ENCODE peak calls at places on chromosomes 13 and 19, in five cellular contexts. Z is psoas muscle, X is dorsolateral prefrontal cortex, O is keratinocyte, H is GM23248. W is an unnamed sample.

GRCh38 chr13:112574476-112575294 is 13.3 kb downstream of the TUBGCP3 start:
- DNase-seq in Z (no peak), X (no peak), O (no peak), H (no peak), W (no peak)

GRCh38 chr13:22287343-22287922 is 616.6 kb downstream of the FGF9 start:
- DNase-seq in Z (no peak), X (no peak), O (no peak), H (no peak), W (no peak)

GRCh38 chr19:16419671-16420394 is 51.9 kb downstream of the EPS15L1 start:
- DNase-seq in Z (no peak), X (no peak), O (no peak), H (no peak), W (no peak)

GRCh38 chr19:16590876-16591802 is 18.9 kb upstream of the SLC35E1 start:
- DNase-seq in Z (no peak), X (no peak), O (no peak), H (no peak), W (no peak)

GRCh38 chr13:24251525-24251924 is 57.9 kb upstream of the C1QTNF9 start:
- DNase-seq in Z (no peak), X (no peak), O (no peak), H (no peak), W (no peak)

GRCh38 chr19:9342610-9343304 is 18.8 kb downstream of the ZNF559 start:
- DNase-seq in Z (no peak), X (no peak), O (no peak), H (peak; percentile 2), W (no peak)

GRCh38 chr19:5036733-5037681 is 68.1 kb downstream of the KDM4B start:
- DNase-seq in Z (peak; percentile 77), X (peak; percentile 75), O (no peak), H (peak; percentile 90), W (no peak)

GRCh38 chr13:113812140-113813036 is 51.5 kb downstream of the GAS6 start:
- DNase-seq in Z (no peak), X (no peak), O (no peak), H (no peak), W (no peak)

GRCh38 chr19:4910594-4911273 is 1.4 kb downstream of the UHRF1 start:
- DNase-seq in Z (no peak), X (no peak), O (no peak), H (peak; percentile 68), W (no peak)

GRCh38 chr13:49329831-49330545 is 82.3 kb downstream of the CDADC1 start:
- DNase-seq in Z (no peak), X (no peak), O (no peak), H (no peak), W (no peak)

GRCh38 chr13:97341135-97341534 is 92.8 kb upstream of the RAP2A start:
- DNase-seq in Z (no peak), X (no peak), O (no peak), H (no peak), W (no peak)

DNA sequence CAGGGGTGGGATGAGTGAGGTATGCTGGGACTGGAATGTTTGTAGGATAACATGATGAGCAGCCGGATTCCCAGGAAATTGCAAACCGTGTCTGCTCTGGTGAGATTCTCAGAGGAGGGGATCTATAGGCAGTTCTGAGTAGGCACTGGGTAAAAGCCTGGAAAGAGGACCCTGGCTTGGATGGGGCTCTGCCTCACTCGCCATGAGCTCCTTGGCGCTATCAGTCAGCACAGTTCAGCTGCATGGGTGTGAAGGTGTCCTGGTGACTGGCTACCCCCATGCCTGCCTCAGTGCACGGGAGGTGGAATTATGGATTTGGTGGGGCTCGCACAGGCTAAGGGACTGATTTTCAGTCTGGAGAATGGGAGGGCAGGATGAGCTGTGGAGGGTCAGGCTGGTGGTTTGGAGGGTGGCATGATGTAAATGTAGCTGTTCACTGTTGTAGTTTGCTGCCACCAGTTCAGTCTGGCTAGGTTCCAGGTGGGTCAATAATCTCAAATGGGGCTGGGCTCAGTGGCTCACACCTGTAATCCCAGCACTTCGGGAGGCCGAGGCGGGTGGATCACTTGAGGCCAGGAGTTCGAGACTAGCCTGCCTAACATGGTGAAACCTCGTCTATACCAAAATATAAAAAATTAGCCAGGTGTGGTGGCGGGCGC is 9.2 kb upstream of the ZNF627 start:
- DNase-seq in Z (no peak), X (no peak), O (no peak), H (no peak), W (no peak)
- H3K27ac ChIP-seq in Z (no peak overlapping the region), X (no peak overlapping the region), O (no peak overlapping the region), H (no peak overlapping the region), W (no peak overlapping the region)

DNA sequence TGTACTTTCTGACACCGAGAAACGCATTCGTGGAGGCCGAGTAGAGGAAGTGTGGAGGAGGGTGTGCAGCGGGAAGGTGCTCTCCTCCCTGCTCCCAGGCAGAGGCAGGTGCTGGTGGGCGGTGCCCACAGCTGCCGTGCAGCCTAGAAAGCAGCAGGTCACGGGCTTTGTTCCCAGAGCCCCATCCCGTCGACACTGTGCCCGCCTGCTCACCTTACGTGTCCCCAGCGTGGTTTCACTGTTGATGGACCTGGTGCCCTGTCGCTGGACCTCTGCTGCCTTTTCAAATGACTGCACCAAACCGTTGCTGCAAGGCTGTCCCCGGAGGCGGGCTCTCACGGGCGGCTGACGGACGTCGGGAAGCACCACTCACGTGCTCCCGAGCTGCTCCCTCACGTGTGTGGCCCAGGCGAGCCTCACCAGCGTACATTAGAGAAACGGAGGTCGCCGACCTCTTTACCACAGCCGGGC is 20.8 kb downstream of the PLEKHJ1 start:
- DNase-seq in Z (no peak), X (no peak), O (no peak), H (no peak), W (no peak)
- H3K27ac ChIP-seq in Z (no peak overlapping the region), X (no peak overlapping the region), O (no peak overlapping the region), H (no peak overlapping the region), W (no peak overlapping the region)

DNA sequence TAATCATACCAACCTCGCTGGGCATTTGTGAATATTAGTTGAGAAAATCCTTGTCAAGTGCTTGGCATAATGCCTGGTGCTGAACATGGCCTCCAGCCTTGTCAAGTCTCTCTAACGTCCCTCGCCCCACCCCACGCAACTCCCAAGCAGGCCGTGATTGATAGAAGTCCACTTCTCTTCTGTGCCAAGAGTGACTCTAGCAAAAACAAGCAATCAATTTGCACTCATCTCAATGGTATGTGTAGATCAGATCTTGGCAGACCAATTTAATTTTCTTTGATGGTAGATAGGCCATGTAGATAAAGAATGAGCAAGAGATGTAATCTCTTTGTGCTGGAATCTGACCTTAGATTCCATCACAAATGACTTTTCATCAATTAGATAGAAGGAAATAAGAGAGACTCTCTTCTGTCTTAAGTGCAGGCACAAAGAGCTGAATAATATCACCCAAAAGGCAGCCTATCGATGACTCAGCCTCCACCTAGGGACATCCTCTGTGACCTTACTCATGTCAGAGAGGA is 31.0 kb upstream of the KATNAL1 start:
- DNase-seq in Z (no peak), X (no peak), O (peak; percentile 41), H (peak; percentile 37), W (no peak)
- H3K27ac ChIP-seq in Z (no peak overlapping the region), X (no peak overlapping the region), O (no peak overlapping the region), H (no peak overlapping the region), W (no peak overlapping the region)

GRCh38 chr19:45677351-45678230 is 9.6 kb downstream of the GIPR start:
- DNase-seq in Z (peak; percentile 64), X (peak; percentile 82), O (peak; percentile 96), H (peak; percentile 59), W (peak; percentile 68)

GRCh38 chr19:45682908-45683307 is 8.8 kb downstream of the SNRPD2 start:
- DNase-seq in Z (no peak), X (no peak), O (no peak), H (no peak), W (no peak)

GRCh38 chr19:45676851-45677263 is 8.8 kb downstream of the GIPR start:
- DNase-seq in Z (no peak), X (no peak), O (no peak), H (no peak), W (no peak)

GRCh38 chr19:45681391-45682015 is 10.2 kb downstream of the SNRPD2 start:
- DNase-seq in Z (peak; percentile 90), X (peak; percentile 90), O (no peak), H (peak; percentile 88), W (no peak)

GRCh38 chr19:45682117-45682516 is 9.6 kb downstream of the SNRPD2 start:
- DNase-seq in Z (no peak), X (no peak), O (no peak), H (no peak), W (no peak)
- H3K27ac ChIP-seq in Z (peak overlapping the region; percentile 69), X (peak overlapping the region; percentile 99), O (no peak overlapping the region), H (no peak overlapping the region), W (peak overlapping the region; percentile 59)

DNA sequence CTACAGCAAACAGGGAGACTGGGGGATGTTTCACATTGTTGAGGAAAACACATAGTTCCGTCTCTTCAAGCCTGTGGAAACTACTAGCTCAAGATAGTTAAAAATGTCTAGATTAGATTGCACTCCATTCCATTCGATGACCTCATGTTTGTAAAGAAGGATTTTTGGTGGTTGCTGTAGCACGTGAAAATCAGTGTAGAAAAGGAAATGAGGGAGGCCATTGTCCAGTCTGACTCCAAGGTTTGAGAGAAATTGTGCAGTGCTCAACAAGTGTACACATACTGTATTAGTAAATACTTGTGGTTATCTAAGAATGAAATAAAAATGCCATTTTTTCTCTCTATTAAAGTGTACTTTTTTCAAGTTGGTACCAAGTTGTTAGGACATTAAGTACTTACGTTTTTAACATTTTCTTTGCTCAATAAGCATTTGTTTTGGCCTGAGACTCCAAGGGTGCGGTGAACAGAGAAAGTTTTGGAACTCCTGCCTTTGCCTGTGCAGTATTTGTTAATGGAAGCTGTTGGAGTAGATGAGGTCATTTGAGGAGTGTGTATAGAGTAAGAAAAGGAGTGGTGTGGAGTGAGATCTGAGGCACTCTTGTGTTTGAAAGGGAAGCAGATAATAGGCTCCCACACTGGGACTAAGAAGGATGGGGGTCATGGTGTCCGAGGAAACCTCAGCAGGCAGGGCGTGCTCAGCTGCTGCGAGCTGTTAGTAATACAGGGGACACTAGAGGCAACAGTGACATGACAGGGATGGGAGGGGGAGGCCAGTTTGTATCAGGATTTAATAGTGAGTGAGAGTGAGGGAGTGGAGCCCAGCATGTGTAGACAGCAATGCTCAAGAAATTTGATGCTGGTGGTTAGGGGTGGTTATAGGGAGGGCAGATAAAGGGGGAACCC is 4.4 kb downstream of the WASF3 start:
- DNase-seq in Z (no peak), X (no peak), O (no peak), H (peak; percentile 81), W (no peak)
- H3K27ac ChIP-seq in Z (no peak overlapping the region), X (no peak overlapping the region), O (no peak overlapping the region), H (peak overlapping the region; percentile 66), W (no peak overlapping the region)

GRCh38 chr13:110396476-110396875 is 89.4 kb downstream of the COL4A2 start:
- DNase-seq in Z (no peak), X (no peak), O (no peak), H (no peak), W (no peak)

GRCh38 chr13:110396913-110397379 is 89.9 kb downstream of the COL4A2 start:
- DNase-seq in Z (peak; percentile 92), X (no peak), O (no peak), H (peak; percentile 100), W (peak; percentile 91)

GRCh38 chr13:110398564-110399507 is 91.8 kb downstream of the COL4A2 start:
- DNase-seq in Z (no peak), X (no peak), O (no peak), H (peak; percentile 72), W (no peak)

GRCh38 chr13:110399801-110400200 is 92.7 kb downstream of the COL4A2 start:
- DNase-seq in Z (no peak), X (no peak), O (no peak), H (peak; percentile 60), W (no peak)

GRCh38 chr13:110397445-110397844 is 90.4 kb downstream of the COL4A2 start:
- DNase-seq in Z (no peak), X (no peak), O (no peak), H (peak; percentile 80), W (no peak)
- H3K27ac ChIP-seq in Z (peak overlapping the region; percentile 73), X (peak overlapping the region; percentile 85), O (no peak overlapping the region), H (peak overlapping the region; percentile 98), W (peak overlapping the region; percentile 56)

GRCh38 chr19:13993554-13994308 is 12.4 kb downstream of the RFX1 start:
- DNase-seq in Z (no peak), X (no peak), O (no peak), H (no peak), W (no peak)
- H3K27ac ChIP-seq in Z (no peak overlapping the region), X (no peak overlapping the region), O (no peak overlapping the region), H (no peak overlapping the region), W (no peak overlapping the region)

W was measured in epithelial cell of prostate.